ENCODE peak calls at places on chromosomes 6 and 20, in seven cellular contexts. C, J, Q, W, F, H and B are unnamed samples.
A peak's percentile ranks its signal among the peaks of the same experiment; 100 is the strongest.

GRCh38 chr6:5119090-5119951 is 34.2 kb downstream of the PPP1R3G start:
- DNase-seq in J (no peak), C (no peak), Q (no peak), H (no peak), F (no peak), W (no peak), B (no peak)

GRCh38 chr6:26571592-26572296 is 25.0 kb upstream of the ABT1 start:
- DNase-seq in H (peak; percentile 86), W (peak; percentile 94), Q (peak; percentile 88), J (peak; percentile 58), C (peak; percentile 53), F (no peak), B (peak; percentile 80)

GRCh38 chr6:167664678-167665445 is 161.8 kb upstream of the AFDN start:
- DNase-seq in W (no peak), Q (no peak), H (no peak), C (no peak), F (no peak), J (no peak), B (peak; percentile 69)

GRCh38 chr20:10902836-10903410 is 229.1 kb upstream of the JAG1 start:
- DNase-seq in Q (no peak), J (no peak), W (no peak), F (no peak), C (no peak), H (no peak), B (no peak)

GRCh38 chr6:156718647-156719394 is 58.4 kb upstream of the ARID1B start:
- DNase-seq in F (peak; percentile 87), H (no peak), J (no peak), Q (no peak), C (peak; percentile 24), W (no peak), B (no peak)

GRCh38 chr6:170082067-170082466 is 208.8 kb downstream of the DLL1 start:
- DNase-seq in H (no peak), C (no peak), Q (no peak), J (no peak), W (no peak), F (peak; percentile 50), B (no peak)

GRCh38 chr20:4195499-4195898 is 180.1 kb upstream of the RNF24 start:
- DNase-seq in W (no peak), Q (no peak), F (no peak), J (peak; percentile 32), C (no peak), H (no peak), B (peak; percentile 18)

GRCh38 chr6:49551126-49551865 is 828 bp downstream of the C6orf141 start:
- DNase-seq in C (peak; percentile 51), Q (no peak), H (no peak), J (peak; percentile 3), F (no peak), W (peak; percentile 12), B (no peak)

GRCh38 chr20:9407805-9408421 is 106.5 kb upstream of the LAMP5 start:
- DNase-seq in H (peak; percentile 53), J (peak; percentile 70), C (peak; percentile 52), W (no peak), F (no peak), Q (peak; percentile 76), B (peak; percentile 83)

GRCh38 chr6:170018422-170019258 is 267.2 kb downstream of the ERMARD start:
- DNase-seq in C (no peak), J (no peak), W (no peak), F (no peak), Q (no peak), H (no peak), B (no peak)

GRCh38 chr6:158798311-158798710 is 20.9 kb downstream of the EZR start:
- DNase-seq in W (no peak), Q (no peak), C (no peak), H (no peak), J (no peak), F (no peak), B (no peak)

GRCh38 chr6:159862103-159862502 is 28.7 kb upstream of the MAS1 start:
- DNase-seq in W (no peak), F (no peak), J (no peak), H (no peak), C (no peak), Q (no peak), B (no peak)

GRCh38 chr6:135743476-135743875 is 108.0 kb upstream of the PDE7B start:
- DNase-seq in C (no peak), Q (no peak), J (no peak), H (peak; percentile 2), W (no peak), F (no peak), B (no peak)

GRCh38 chr6:14423330-14423729 is 305.8 kb downstream of the CD83 start:
- DNase-seq in F (no peak), W (no peak), Q (no peak), C (no peak), H (no peak), J (no peak), B (no peak)

GRCh38 chr20:10111144-10111771 is 76.5 kb downstream of the ANKEF1 start:
- DNase-seq in W (peak; percentile 89), F (no peak), C (peak; percentile 64), J (no peak), H (no peak), Q (no peak), B (no peak)

GRCh38 chr6:21134401-21134800 is 459.1 kb upstream of the SOX4 start:
- DNase-seq in W (no peak), Q (no peak), F (no peak), C (no peak), J (no peak), H (no peak), B (no peak)

GRCh38 chr20:50020283-50020682 is 37.5 kb downstream of the SNAI1 start:
- DNase-seq in W (no peak), J (no peak), C (no peak), F (no peak), H (peak; percentile 61), Q (no peak), B (no peak)

GRCh38 chr20:35910254-35910653 is 44.0 kb downstream of the SCAND1 start:
- DNase-seq in J (no peak), W (no peak), H (no peak), F (no peak), Q (no peak), C (no peak), B (no peak)

GRCh38 chr6:12047304-12047703 is 35.2 kb downstream of the HIVEP1 start:
- DNase-seq in J (no peak), Q (no peak), H (no peak), C (peak; percentile 15), W (no peak), F (no peak), B (no peak)

GRCh38 chr6:63066053-63066704 is 145.1 kb upstream of the FKBP1C start:
- DNase-seq in H (peak; percentile 2), J (no peak), W (no peak), Q (no peak), C (no peak), F (no peak), B (no peak)